ENCODE peak calls at places on chromosomes 4 and X, in five cellular contexts. A is HepG2, P is lower lobe of right lung, T is PC-3, R is upper lobe of right lung. V is an unnamed sample. For H3K4me1, the result is how much of the 10 kb centered on the place peaks cover.

GRCh38 chr4:1887065-1887464 is 15.9 kb downstream of the NSD2 start:
- DNase-seq in A (no peak), R (peak), T (no peak), P (no peak), V (no peak)

GRCh38 chrX:83916525-83916924 is 55.6 kb downstream of the CYLC1 start:
- DNase-seq in A (no peak), R (no peak), T (peak), P (no peak), V (no peak)

GRCh38 chr4:6423575-6423974 is 48.8 kb downstream of the PPP2R2C start:
- DNase-seq in T (no peak), P (no peak), A (no peak), R (no peak), V (no peak)

GRCh38 chr4:754221-755120 is 48.8 kb downstream of the PCGF3 start:
- DNase-seq in P (peak), A (no peak), R (no peak), T (no peak), V (no peak)

GRCh38 chr4:110636231-110636676 is 13.4 kb upstream of the PITX2 start:
- DNase-seq in T (no peak), R (no peak), P (no peak), A (no peak), V (no peak)

GRCh38 chr4:16836324-16836723 is 62.1 kb downstream of the LDB2 start:
- DNase-seq in P (no peak), T (no peak), R (no peak), A (no peak), V (no peak)

GRCh38 chr4:187179086-187180070 is 455.7 kb upstream of the FAT1 start:
- DNase-seq in A (no peak), R (no peak), T (no peak), P (no peak), V (no peak)

GRCh38 chrX:24668111-24668510 is 21.0 kb upstream of the PCYT1B start:
- DNase-seq in R (no peak), T (no peak), A (no peak), P (no peak), V (no peak)

GRCh38 chr4:121064482-121064881 is 7.9 kb downstream of the NDNF start:
- DNase-seq in P (no peak), A (no peak), T (no peak), R (no peak), V (no peak)

GRCh38 chrX:133314297-133314696 is 96.1 kb upstream of the TFDP3 start:
- DNase-seq in P (no peak), A (no peak), T (no peak), R (no peak), V (no peak)

GRCh38 chr4:81040175-81040659 is 9.7 kb downstream of the BMP3 start:
- DNase-seq in A (no peak), P (no peak), T (peak), R (no peak), V (no peak)

GRCh38 chr4:110869114-110869513 is 246.2 kb upstream of the PITX2 start:
- DNase-seq in P (no peak), R (no peak), T (no peak), A (no peak), V (no peak)

GRCh38 chr4:25943312-25943711 is 29.3 kb downstream of the SMIM20 start:
- DNase-seq in T (no peak), P (no peak), R (no peak), A (no peak), V (no peak)

GRCh38 chrX:3136161-3136961 is 95.1 kb downstream of the ARSF start:
- DNase-seq in R (no peak), A (no peak), P (no peak), T (no peak), V (no peak)

GRCh38 chr4:159484049-159484448 is 381.2 kb downstream of the RAPGEF2 start:
- DNase-seq in P (no peak), A (no peak), T (peak), R (no peak), V (no peak)

GRCh38 chr4:83316459-83317170 is 18.0 kb downstream of the HPSE start:
- DNase-seq in A (no peak), T (peak), R (no peak), P (peak), V (no peak)

GRCh38 chr4:138892483-138893386 is 122.8 kb upstream of the NOCT start:
- DNase-seq in R (no peak), T (no peak), A (no peak), P (no peak), V (no peak)

GRCh38 chrX:123854329-123854728 is 5.5 kb upstream of the XIAP start:
- DNase-seq in A (no peak), R (no peak), T (peak), P (no peak), V (no peak)

GRCh38 chr4:47561331-47561730 is 76.3 kb downstream of the ATP10D start:
- DNase-seq in P (no peak), T (no peak), R (no peak), A (peak), V (no peak)

GRCh38 chr4:19298998-19299397 is 952.7 kb upstream of the SLIT2 start:
- DNase-seq in P (no peak), R (no peak), T (no peak), A (no peak), V (no peak)

GRCh38 chr4:43754566-43754965 is 694.0 kb downstream of the KCTD8 start:
- DNase-seq in T (no peak), R (no peak), A (no peak), P (no peak), V (no peak)

DNA sequence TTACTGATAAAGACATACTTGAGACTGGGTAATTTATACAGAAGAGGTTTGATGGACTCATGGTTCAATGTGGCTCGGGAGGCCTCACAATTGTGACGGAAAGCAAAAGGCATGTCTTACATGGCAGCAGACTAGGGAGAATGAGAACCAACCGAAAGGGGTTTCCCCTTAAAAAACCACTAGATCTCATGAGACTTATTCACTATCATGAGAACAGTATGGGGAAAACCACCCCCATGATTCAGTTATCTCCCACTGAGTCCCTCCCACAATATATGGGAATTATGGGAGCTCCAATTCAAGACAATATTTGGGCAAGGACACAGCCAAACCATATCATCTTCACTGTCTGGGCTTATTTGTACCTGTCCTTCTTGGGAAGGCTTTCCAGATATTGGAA is 22.8 kb upstream of the MUC7 start:
- DNase-seq in R (no peak), T (no peak), P (no peak), A (no peak), V (no peak)
- H3K27ac ChIP-seq in R (no peak), T (no peak), P (no peak), A (no peak), V (no peak)

GRCh38 chrX:113959912-113960626 is 623.8 kb upstream of the HTR2C start:
- DNase-seq in T (no peak), R (no peak), P (no peak), A (no peak), V (no peak)

GRCh38 chrX:113966791-113967190 is 617.1 kb upstream of the HTR2C start:
- DNase-seq in A (no peak), T (no peak), P (no peak), R (no peak), V (no peak)

GRCh38 chrX:113962338-113962737 is 621.5 kb upstream of the HTR2C start:
- DNase-seq in P (no peak), A (no peak), T (no peak), R (no peak), V (no peak)
- H3K4me1 ChIP-seq in P (under half), A (under half), T (under half), R (under half), V (under half)

GRCh38 chr4:170004656-170005250 is 21.4 kb downstream of the MFAP3L start:
- DNase-seq in A (no peak), T (no peak), R (no peak), P (no peak), V (no peak)

GRCh38 chr4:169999923-170000322 is 26.3 kb downstream of the MFAP3L start:
- DNase-seq in T (no peak), R (no peak), P (no peak), A (no peak), V (no peak)

GRCh38 chr4:170005472-170005871 is 20.7 kb downstream of the MFAP3L start:
- DNase-seq in T (no peak), R (no peak), P (no peak), A (no peak), V (no peak)

GRCh38 chr4:170003071-170004070 is 22.8 kb downstream of the MFAP3L start:
- DNase-seq in R (no peak), T (no peak), P (no peak), A (no peak), V (no peak)

DNA sequence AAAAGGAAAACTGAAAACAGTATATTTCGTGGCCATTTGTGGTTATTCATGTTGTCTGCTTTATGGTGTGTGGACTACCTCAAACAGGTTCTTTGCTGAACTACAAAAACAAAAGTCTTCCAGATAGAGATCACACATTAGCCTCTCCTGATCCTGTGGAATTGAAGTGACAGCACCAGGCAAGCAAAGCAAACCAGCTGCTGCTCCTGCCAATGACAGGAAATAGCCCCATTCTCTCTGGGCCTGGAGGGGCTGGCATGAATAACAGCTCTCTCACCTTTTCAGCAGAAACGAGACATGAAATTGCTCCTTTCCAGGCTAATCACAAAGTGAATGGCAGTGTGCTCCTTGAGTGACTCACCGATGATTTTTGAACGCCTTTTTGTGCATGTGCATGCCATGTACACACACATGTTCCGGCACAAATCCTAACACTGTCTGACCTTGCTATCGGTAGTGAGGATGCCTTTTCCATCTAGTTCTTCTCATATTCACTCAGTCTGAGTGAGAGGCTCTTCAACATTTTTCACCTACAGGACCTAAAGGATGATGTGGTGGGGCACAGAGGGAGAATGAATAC is 24.4 kb downstream of the MFAP3L start:
- DNase-seq in P (no peak), R (no peak), T (no peak), A (no peak), V (no peak)
- H3K4me3 ChIP-seq in P (no peak), R (no peak), T (no peak), A (no peak), V (no peak)

DNA sequence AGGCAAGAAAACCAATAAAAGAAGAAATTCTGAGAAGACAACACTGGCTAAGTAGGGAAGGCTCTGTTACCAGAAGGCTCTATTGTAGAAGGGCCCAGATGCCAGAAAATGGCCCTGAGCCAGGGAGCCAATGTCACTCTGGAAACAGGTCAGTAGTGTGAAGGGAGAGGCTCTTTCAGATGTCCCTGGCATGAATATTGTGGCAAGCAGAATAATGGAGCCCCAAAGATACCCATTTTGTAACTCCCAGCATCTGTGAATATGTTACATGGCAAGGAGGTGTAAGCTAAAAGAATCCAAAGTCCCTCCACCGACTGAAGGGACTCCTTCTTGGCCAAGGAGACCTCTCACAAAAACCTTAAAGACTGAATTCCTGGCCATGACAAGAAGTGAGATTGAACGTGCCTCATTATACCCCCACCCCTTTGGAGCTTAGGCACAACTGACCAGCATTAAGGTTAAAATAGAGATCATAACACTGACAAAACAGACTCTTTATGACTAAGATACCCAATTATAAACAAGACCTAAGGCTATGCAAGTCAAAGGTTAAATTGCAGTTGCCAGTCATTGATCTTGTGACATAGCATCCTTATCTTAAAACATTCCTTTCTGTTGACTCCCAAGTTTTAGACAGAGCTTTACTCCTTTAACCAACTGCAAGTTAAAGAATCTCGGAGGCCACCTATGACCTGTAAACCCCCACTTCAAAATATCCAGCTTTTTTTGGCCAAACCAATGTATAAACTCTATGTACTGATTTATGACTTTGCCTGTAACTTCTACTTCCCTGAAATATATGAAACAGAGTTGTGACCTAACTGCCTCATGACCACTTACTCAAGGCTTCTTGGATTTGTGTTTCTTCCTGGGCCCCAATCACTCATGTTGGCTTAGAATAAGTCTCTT is 42.2 kb upstream of the SMIM10 start:
- DNase-seq in P (no peak), R (no peak), A (peak), T (peak), V (no peak)
- H3K27ac ChIP-seq in P (no peak), R (no peak), A (peak), T (peak), V (no peak)

GRCh38 chr4:30839583-30840520 is 119.7 kb downstream of the PCDH7 start:
- DNase-seq in A (no peak), R (no peak), T (peak), P (no peak), V (peak)
- H3K4me1 ChIP-seq in A (under half), R (under half), T (under half), P (under half), V (under half)

DNA sequence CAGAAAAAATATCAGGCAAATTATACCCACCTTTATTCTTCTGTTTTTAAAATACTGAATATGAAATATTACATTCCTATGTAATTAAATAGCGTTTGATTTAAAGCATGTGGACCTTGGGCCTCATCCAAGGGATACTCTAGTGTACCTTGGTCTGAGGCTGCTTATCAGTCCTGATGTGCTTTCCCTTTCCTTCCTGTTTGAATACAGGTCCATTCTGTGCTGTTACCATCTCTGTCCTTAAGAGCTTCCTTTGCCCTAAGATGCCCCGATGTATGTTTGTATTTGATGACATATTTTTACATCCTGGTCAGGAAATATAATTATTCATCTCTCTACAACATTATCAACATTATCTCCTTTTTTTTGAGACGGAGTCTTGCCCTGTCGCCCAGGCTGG is 24.1 kb downstream of the FAT4 start:
- DNase-seq in T (no peak), A (no peak), R (no peak), P (no peak), V (no peak)
- H3K4me3 ChIP-seq in T (no peak), A (no peak), R (no peak), P (no peak), V (no peak)

GRCh38 chr4:145888393-145888792 is 50.2 kb downstream of the ZNF827 start:
- DNase-seq in R (no peak), A (no peak), P (no peak), T (peak), V (no peak)

GRCh38 chr4:145885666-145886065 is 53.0 kb downstream of the ZNF827 start:
- DNase-seq in A (no peak), T (no peak), P (no peak), R (no peak), V (no peak)

GRCh38 chr4:145884775-145885174 is 53.8 kb downstream of the ZNF827 start:
- DNase-seq in R (no peak), P (no peak), A (no peak), T (no peak), V (no peak)

GRCh38 chr4:145887241-145887964 is 51.2 kb downstream of the ZNF827 start:
- DNase-seq in R (no peak), T (peak), P (no peak), A (no peak), V (no peak)

DNA sequence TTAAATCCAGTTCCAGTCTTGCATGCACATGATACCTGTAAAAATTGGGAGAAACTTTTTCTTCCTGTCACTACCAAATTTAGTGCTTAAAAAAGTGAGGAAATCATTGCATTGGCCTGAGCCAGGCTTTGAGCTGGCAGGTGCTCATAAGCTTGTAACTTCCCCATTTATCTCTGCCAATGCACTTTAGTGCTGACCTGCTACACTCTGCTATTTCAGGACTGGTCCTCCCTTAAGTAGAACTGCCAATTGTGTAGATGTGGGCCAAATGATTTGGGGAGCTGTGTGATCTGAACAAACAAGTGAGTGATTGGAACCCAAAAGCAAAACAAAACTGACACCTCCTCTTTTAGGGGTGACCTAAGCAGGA is 51.8 kb downstream of the ZNF827 start:
- DNase-seq in A (no peak), T (no peak), R (no peak), P (no peak), V (no peak)
- H3K27ac ChIP-seq in A (no peak), T (no peak), R (no peak), P (no peak), V (no peak)

GRCh38 chrX:72123471-72124185 is 8.1 kb downstream of the RTL5 start:
- DNase-seq in A (no peak), P (peak), R (no peak), T (no peak), V (no peak)
- H3K4me1 ChIP-seq in A (under half), P (half or more), R (under half), T (under half), V (under half)

GRCh38 chr4:153115322-153116100 is 88.7 kb upstream of the TRIM2 start:
- DNase-seq in P (no peak), R (no peak), A (peak), T (peak), V (peak)

GRCh38 chr4:153116101-153116680 is 88.1 kb upstream of the TRIM2 start:
- DNase-seq in P (no peak), R (no peak), T (no peak), A (no peak), V (no peak)

GRCh38 chr4:153116801-153117200 is 87.4 kb upstream of the TRIM2 start:
- DNase-seq in T (no peak), P (no peak), R (no peak), A (no peak), V (no peak)

GRCh38 chr4:153119626-153120025 is 84.6 kb upstream of the TRIM2 start:
- DNase-seq in T (no peak), R (no peak), P (no peak), A (no peak), V (no peak)

GRCh38 chr4:153117554-153117953 is 86.7 kb upstream of the TRIM2 start:
- DNase-seq in R (no peak), P (no peak), T (no peak), A (no peak), V (no peak)
- H3K4me3 ChIP-seq in R (no peak), P (no peak), T (no peak), A (no peak), V (no peak)

V was measured in aorta.